ENCODE peak calls at places on chromosomes 16 and 17, in eight cellular contexts. U is fibroblast of lung, B is transverse colon, R is gastrocnemius medialis, N is PC-3, G is neural progenitor cell, D is SK-N-SH, V is suprapubic skin. F is an unnamed sample. For H3K4me1, the result is how much of the 10 kb centered on the place peaks cover.

GRCh38 chr16:46996391-46996790 is 22.9 kb upstream of the DNAJA2 start:
- DNase-seq in U (no peak), B (no peak), R (no peak), N (no peak), G (no peak), D (no peak), V (no peak), F (no peak)

GRCh38 chr17:71084219-71084618 is 914.9 kb downstream of the KCNJ2 start:
- DNase-seq in U (peak), B (peak), R (no peak), N (peak), G (peak), D (peak), V (no peak), F (peak)

GRCh38 chr16:58723109-58723508 is 11.0 kb downstream of the GOT2 start:
- DNase-seq in U (no peak), B (no peak), R (no peak), N (no peak), G (no peak), D (no peak), V (no peak), F (no peak)

GRCh38 chr16:88736088-88736487 is 29.8 kb downstream of the CTU2 start:
- DNase-seq in U (no peak), B (no peak), R (no peak), N (no peak), G (no peak), D (peak), V (no peak), F (no peak)

GRCh38 chr17:16623282-16623681 is 30.4 kb downstream of the ZNF624 start:
- DNase-seq in U (no peak), B (no peak), R (no peak), N (no peak), G (no peak), D (no peak), V (no peak), F (no peak)

GRCh38 chr17:31724619-31725018 is 134.4 kb downstream of the COPRS start:
- DNase-seq in U (no peak), B (no peak), R (no peak), N (no peak), G (no peak), D (no peak), V (peak), F (no peak)

GRCh38 chr16:89557230-89557935 is 3.1 kb upstream of the RPL13 start:
- DNase-seq in U (peak), B (peak), R (peak), N (peak), G (peak), D (peak), V (no peak), F (peak)

GRCh38 chr17:58376472-58376921 is 24.5 kb upstream of the SUPT4H1 start:
- DNase-seq in U (no peak), B (no peak), R (no peak), N (no peak), G (no peak), D (no peak), V (no peak), F (no peak)

GRCh38 chr17:28335959-28336871 is 654 bp downstream of the TNFAIP1 start:
- DNase-seq in U (peak), B (peak), R (no peak), N (peak), G (peak), D (peak), V (no peak), F (peak)

GRCh38 chr17:77405867-77406513 is 265.2 kb downstream of the SEC14L1 start:
- DNase-seq in U (no peak), B (no peak), R (no peak), N (no peak), G (no peak), D (no peak), V (no peak), F (peak)

GRCh38 chr16:4561565-4561964 is 5.4 kb downstream of the C16orf96 start:
- DNase-seq in U (no peak), B (no peak), R (no peak), N (no peak), G (peak), D (no peak), V (no peak), F (no peak)

GRCh38 chr17:82065193-82065637 is 389 bp downstream of the DUS1L start:
- DNase-seq in U (no peak), B (no peak), R (no peak), N (no peak), G (no peak), D (no peak), V (no peak), F (no peak)

GRCh38 chr17:82062076-82062983 is 3.3 kb downstream of the DUS1L start:
- DNase-seq in U (no peak), B (no peak), R (no peak), N (no peak), G (no peak), D (no peak), V (no peak), F (no peak)

GRCh38 chr17:82062984-82063368 is 2.6 kb downstream of the DUS1L start:
- DNase-seq in U (no peak), B (no peak), R (no peak), N (no peak), G (no peak), D (no peak), V (no peak), F (no peak)

GRCh38 chr17:82064433-82065192 is 991 bp downstream of the DUS1L start:
- DNase-seq in U (no peak), B (peak), R (no peak), N (peak), G (no peak), D (no peak), V (no peak), F (peak)

GRCh38 chr17:82063424-82064415 is 1.9 kb downstream of the DUS1L start:
- DNase-seq in U (no peak), B (no peak), R (no peak), N (no peak), G (no peak), D (no peak), V (no peak), F (no peak)
- H3K4me3 ChIP-seq in U (peak), B (no peak), R (peak), N (peak), G (no peak), D (peak), V (peak), F (peak)

DNA sequence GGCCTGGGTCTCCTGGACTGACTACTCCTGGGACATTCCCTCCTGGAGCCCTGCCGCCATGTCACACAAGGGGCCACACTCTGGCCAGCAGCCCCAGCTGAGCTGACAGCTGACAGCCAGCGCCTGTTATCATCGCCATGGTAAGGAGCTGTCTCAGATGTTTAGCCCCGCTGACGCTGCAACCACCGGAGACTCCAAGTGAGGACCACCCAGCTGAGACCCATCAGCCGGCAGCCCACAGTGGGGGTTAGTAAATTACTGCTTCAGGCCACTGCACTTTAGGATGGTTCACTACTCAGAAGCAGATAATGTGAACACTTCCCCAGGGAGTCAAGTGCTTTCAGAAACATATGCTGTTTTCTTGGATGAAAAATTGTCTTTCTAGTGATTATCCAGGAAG is 14.6 kb upstream of the SPHK1 start:
- DNase-seq in U (no peak), B (no peak), R (no peak), N (no peak), G (no peak), D (peak), V (no peak), F (no peak)
- H3K27ac ChIP-seq in U (peak), B (peak), R (no peak), N (peak), G (no peak), D (peak), V (peak), F (no peak)

DNA sequence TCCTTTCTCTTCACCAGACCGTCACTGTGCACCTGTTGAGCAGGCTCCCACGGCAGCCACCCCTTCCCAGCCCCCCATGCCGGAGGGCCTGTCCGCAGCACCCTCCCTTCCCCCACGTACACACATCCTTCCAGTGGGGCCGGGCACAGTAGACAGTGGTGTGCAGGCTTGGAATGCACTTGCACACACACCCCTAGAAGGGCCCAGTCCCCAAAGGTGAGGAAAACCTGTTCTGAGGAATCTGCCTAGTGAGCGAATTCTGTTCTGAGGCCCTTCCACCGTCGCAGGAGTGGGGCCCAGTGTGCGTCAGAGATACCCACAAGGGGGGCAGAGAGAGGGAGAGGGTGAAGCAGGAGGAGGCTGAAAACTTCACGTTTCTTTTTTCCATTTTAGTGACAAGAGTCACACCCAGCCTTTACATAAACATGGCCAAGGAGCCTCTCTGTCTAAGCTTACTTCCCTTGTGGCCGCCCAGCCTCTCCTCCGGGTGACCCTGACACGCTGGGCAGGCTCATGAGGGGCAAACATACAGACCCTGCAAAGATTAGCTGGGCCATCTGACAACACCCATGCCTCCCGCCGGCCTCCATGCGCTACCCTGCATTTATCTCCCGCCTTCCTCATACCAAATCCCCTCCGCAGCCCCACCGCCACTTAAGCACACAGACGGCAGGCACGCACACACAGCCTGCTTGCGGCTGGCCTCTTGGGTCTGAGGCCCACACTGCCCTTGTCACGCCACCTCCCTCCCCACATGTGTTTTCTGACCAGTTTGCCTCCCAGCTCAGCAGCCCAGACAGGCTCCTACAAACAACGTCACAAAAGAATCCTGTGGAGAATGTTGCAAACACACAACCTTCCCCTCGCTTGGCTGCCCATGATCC is 1.8 kb downstream of the ZBTB4 start:
- DNase-seq in U (peak), B (peak), R (peak), N (peak), G (peak), D (peak), V (no peak), F (no peak)
- H3K4me1 ChIP-seq in U (under half), B (under half), R (half or more), N (under half), G (under half), D (under half), V (half or more), F (under half)

DNA sequence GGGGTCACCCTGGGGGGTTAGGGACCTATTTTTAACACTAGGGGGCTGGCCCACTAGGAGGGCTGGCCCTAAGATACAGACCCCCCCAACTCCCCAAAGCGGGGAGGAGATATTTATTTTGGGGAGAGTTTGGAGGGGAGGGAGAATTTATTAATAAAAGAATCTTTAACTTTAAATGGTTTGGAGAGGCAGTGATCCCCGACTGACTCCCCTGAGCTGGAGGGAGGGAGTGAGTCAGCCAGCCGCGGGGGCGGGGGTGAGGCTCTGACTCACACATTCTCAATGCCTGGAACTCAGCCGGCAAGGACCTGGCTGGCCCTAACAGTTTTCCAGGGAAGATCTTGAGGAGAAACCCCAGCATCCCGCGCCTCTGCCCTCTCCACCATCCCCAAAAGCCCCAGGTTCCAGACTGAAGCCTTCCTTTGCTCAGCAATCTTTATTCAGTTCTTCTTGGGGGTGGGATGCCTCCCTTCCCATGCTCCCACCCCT is 1.5 kb downstream of the HCFC1R1 start:
- DNase-seq in U (peak), B (peak), R (peak), N (peak), G (peak), D (no peak), V (peak), F (peak)
- H3K4me3 ChIP-seq in U (peak), B (no peak), R (peak), N (peak), G (peak), D (peak), V (peak), F (peak)

DNA sequence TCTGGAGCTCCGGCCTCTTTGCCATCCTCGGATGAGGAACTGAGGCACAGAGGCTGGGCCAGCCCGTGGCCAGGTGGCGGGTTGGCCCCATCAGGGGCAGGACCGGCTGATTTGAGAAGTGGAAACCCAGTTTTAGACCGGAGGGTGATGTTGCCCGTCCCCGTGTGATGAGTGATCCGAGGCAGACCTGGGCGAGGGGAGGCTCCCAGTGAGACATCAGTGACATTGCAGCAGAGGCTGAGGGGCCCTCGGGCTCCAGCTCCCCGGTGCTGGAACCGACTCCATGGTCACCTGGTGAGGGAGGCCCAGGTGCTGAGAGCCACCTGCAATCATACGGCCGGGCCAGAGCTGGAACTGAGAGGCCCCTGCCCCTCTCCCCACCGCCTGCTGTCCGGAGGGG is 26.9 kb upstream of the CACNA1H start:
- DNase-seq in U (no peak), B (no peak), R (no peak), N (no peak), G (no peak), D (no peak), V (no peak), F (no peak)
- H3K27ac ChIP-seq in U (no peak), B (no peak), R (no peak), N (no peak), G (no peak), D (no peak), V (no peak), F (no peak)

GRCh38 chr17:35745246-35745645 is 7.8 kb downstream of the GAS2L2 start:
- DNase-seq in U (no peak), B (no peak), R (no peak), N (no peak), G (no peak), D (peak), V (no peak), F (no peak)

GRCh38 chr17:35748323-35748960 is 4.6 kb downstream of the GAS2L2 start:
- DNase-seq in U (no peak), B (no peak), R (no peak), N (peak), G (no peak), D (peak), V (no peak), F (no peak)

GRCh38 chr17:35747540-35748017 is 5.5 kb downstream of the GAS2L2 start:
- DNase-seq in U (peak), B (peak), R (peak), N (peak), G (peak), D (peak), V (no peak), F (peak)

GRCh38 chr17:35745749-35746320 is 7.2 kb downstream of the GAS2L2 start:
- DNase-seq in U (no peak), B (no peak), R (no peak), N (no peak), G (no peak), D (no peak), V (no peak), F (no peak)

DNA sequence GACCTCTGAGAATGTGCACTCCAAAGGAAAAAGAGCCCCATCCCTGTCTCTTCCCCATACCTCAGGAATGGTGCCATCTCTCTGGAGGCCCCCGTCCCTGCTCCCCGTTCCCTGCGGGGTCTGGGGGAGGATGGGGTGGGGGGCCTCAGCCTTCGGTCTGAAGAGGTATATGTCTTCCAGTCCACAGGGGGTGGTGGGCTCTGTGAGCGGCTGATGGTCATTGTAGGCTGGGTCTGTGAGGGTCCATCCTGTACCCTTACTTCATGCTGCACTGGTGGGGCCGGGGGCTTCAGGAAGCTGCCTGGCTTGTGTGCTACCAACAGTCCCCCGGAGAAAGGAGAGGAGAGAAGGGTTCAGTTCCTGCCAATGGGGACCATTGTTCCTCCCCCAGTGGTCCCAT is 6.1 kb downstream of the GAS2L2 start:
- DNase-seq in U (no peak), B (no peak), R (no peak), N (no peak), G (no peak), D (no peak), V (no peak), F (no peak)
- H3K4me1 ChIP-seq in U (under half), B (under half), R (under half), N (under half), G (under half), D (under half), V (under half), F (under half)

DNA sequence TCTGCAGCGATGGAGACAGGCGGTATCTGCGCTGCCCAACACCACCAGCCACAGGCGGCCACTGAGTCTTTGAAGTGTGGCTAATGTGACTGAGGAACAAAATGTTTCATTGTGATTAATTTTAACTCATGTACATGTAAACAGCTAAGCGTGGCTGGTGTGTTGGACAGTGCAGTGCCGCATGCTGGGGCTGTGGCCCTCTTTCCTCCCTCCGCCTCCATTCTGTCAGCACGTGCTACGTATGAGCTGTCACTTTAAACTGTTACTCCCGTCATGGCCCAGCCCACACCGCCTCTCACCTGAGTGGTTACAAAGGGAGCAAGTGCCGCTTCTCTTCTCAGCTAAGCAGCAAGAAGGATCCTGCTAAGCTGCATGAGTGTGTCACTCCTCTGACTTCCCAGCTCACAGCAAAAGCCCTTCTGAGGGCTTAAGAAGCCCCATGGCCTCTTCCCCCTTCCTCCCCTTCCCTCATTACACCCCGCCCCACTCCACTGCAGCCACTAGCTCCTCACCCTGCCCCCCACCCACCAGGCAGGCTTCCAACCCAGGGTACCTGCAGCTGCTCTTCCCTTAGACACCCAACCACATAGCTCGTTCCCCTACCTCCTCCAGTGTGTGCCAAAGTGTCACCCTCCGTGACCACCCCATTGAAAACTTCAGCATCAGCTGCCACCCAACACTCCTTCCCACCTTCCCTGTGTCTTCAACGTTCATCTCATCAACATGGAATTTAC is 15.0 kb downstream of the HASPIN start:
- DNase-seq in U (peak), B (peak), R (peak), N (peak), G (peak), D (no peak), V (no peak), F (peak)
- H3K4me3 ChIP-seq in U (no peak), B (no peak), R (peak), N (peak), G (peak), D (no peak), V (peak), F (no peak)

DNA sequence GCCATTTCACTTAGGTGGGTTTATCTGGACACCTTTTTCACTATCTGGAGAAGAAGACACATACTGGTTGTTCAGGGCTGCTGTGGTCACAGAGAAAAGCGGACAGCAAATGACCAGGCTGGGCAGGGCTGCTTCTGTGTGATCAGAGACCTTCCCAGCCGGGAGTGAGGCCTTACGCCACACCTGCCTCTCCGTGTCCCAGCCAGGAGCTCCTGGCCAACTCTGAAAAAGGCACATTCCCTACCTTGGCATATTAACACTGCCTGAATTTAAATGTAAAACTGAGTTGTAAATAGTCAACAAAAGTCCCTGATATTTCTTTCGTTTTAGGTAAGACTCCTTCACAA is 9.1 kb upstream of the SOST start:
- DNase-seq in U (no peak), B (no peak), R (no peak), N (no peak), G (no peak), D (no peak), V (peak), F (no peak)
- H3K27ac ChIP-seq in U (no peak), B (no peak), R (peak), N (no peak), G (no peak), D (no peak), V (no peak), F (no peak)

GRCh38 chr16:69926241-69926640 is 24.9 kb upstream of the CLEC18A start:
- DNase-seq in U (no peak), B (no peak), R (no peak), N (no peak), G (no peak), D (no peak), V (no peak), F (no peak)
- H3K4me1 ChIP-seq in U (under half), B (under half), R (under half), N (under half), G (under half), D (under half), V (under half), F (under half)

GRCh38 chr17:7260601-7261376 is 1.5 kb downstream of the CLDN7 start:
- DNase-seq in U (no peak), B (peak), R (no peak), N (peak), G (peak), D (no peak), V (no peak), F (peak)
- H3K4me3 ChIP-seq in U (peak), B (peak), R (peak), N (peak), G (peak), D (peak), V (peak), F (peak)

F was measured in Peyer's patch.